ENCODE peak calls at places on chromosomes 4 and X, in six cellular contexts. K is H1, X is GM23338, U is SK-N-SH, A is vagina, S is Panc1. M is an unnamed sample.

GRCh38 chrX:17032351-17032750 is 85.9 kb downstream of the REPS2 start:
- DNase-seq in K (no peak), X (no peak), U (no peak), A (no peak), S (no peak), M (peak; percentile 17)

GRCh38 chrX:31397119-31397518 is 325.3 kb upstream of the FTHL17 start:
- DNase-seq in K (no peak), X (no peak), U (no peak), A (no peak), S (no peak), M (no peak)

GRCh38 chrX:13899607-13900006 is 82.7 kb upstream of the GPM6B start:
- DNase-seq in K (no peak), X (no peak), U (no peak), A (no peak), S (no peak), M (peak; percentile 15)

GRCh38 chrX:66760648-66761047 is 121.8 kb upstream of the EDA2R start:
- DNase-seq in K (no peak), X (peak; percentile 18), U (no peak), A (no peak), S (no peak), M (no peak)

GRCh38 chr4:10316851-10317250 is 140.4 kb downstream of the ZNF518B start:
- DNase-seq in K (no peak), X (no peak), U (no peak), A (no peak), S (no peak), M (no peak)

GRCh38 chr4:55512922-55513571 is 33.7 kb downstream of the CLOCK start:
- DNase-seq in K (no peak), X (no peak), U (no peak), A (no peak), S (peak; percentile 25), M (no peak)

GRCh38 chr4:166538491-166539005 is 665.5 kb downstream of the TLL1 start:
- DNase-seq in K (no peak), X (no peak), U (no peak), A (no peak), S (no peak), M (no peak)

GRCh38 chr4:112664611-112665010 is 27.7 kb downstream of the LARP7 start:
- DNase-seq in K (no peak), X (no peak), U (no peak), A (no peak), S (no peak), M (peak; percentile 10)

GRCh38 chrX:43176686-43177085 is 398.7 kb upstream of the PPP1R2C start:
- DNase-seq in K (no peak), X (no peak), U (no peak), A (no peak), S (no peak), M (no peak)

GRCh38 chr4:42785817-42786216 is 106.7 kb upstream of the GRXCR1 start:
- DNase-seq in K (no peak), X (no peak), U (no peak), A (no peak), S (no peak), M (no peak)

DNA sequence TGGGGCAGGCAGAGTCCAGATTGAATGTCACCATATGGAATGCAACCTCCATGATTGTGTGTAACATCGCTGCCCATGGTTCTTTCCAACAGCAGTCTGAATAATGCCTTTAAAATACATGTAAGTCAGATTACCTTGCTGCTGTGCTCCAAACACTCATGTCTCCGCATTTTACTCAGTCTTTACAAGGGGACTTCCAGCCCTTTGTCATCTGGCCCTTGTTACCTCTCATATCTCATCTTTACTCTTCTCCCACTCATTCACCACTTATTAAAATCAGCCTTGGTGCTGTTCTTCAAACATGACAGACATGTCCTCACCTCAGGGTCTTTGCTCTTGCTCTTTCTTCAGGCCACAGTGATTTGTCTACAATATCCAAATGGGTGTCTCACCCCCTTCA is 200.4 kb upstream of the GYPA start:
- DNase-seq in K (no peak), X (no peak), U (no peak), A (no peak), S (no peak), M (no peak)
- TF ChIP-seq POLR2AphosphoS5 in K (no peak), X (no peak), U (no peak), A (no peak), S (no peak), M (no peak)

GRCh38 chrX:150842198-150842553 is 56.3 kb downstream of the CD99L2 start:
- DNase-seq in K (no peak), X (no peak), U (no peak), A (no peak), S (no peak), M (no peak)

GRCh38 chrX:150844016-150844415 is 54.5 kb downstream of the CD99L2 start:
- DNase-seq in K (no peak), X (no peak), U (no peak), A (no peak), S (no peak), M (no peak)

GRCh38 chrX:150846130-150846529 is 52.3 kb downstream of the CD99L2 start:
- DNase-seq in K (no peak), X (no peak), U (no peak), A (no peak), S (no peak), M (no peak)

GRCh38 chrX:150847088-150847487 is 51.4 kb downstream of the CD99L2 start:
- DNase-seq in K (no peak), X (no peak), U (no peak), A (no peak), S (no peak), M (no peak)

GRCh38 chrX:150845091-150845490 is 53.4 kb downstream of the CD99L2 start:
- DNase-seq in K (no peak), X (no peak), U (no peak), A (no peak), S (no peak), M (no peak)
- H3K27ac ChIP-seq in K (no peak overlapping the region), X (no peak overlapping the region), U (no peak overlapping the region), A (no peak overlapping the region), S (peak overlapping the region; percentile 55), M (no peak overlapping the region)

GRCh38 chr4:168615294-168615693 is 118.4 kb downstream of the PALLD start:
- DNase-seq in K (no peak), X (no peak), U (no peak), A (no peak), S (no peak), M (no peak)

GRCh38 chr4:168610911-168611530 is 114.2 kb downstream of the PALLD start:
- DNase-seq in K (no peak), X (no peak), U (no peak), A (no peak), S (no peak), M (no peak)

GRCh38 chr4:168612435-168613139 is 115.7 kb downstream of the PALLD start:
- DNase-seq in K (no peak), X (no peak), U (no peak), A (no peak), S (no peak), M (no peak)

GRCh38 chr4:168613869-168614268 is 117.0 kb downstream of the PALLD start:
- DNase-seq in K (no peak), X (no peak), U (no peak), A (no peak), S (no peak), M (no peak)

DNA sequence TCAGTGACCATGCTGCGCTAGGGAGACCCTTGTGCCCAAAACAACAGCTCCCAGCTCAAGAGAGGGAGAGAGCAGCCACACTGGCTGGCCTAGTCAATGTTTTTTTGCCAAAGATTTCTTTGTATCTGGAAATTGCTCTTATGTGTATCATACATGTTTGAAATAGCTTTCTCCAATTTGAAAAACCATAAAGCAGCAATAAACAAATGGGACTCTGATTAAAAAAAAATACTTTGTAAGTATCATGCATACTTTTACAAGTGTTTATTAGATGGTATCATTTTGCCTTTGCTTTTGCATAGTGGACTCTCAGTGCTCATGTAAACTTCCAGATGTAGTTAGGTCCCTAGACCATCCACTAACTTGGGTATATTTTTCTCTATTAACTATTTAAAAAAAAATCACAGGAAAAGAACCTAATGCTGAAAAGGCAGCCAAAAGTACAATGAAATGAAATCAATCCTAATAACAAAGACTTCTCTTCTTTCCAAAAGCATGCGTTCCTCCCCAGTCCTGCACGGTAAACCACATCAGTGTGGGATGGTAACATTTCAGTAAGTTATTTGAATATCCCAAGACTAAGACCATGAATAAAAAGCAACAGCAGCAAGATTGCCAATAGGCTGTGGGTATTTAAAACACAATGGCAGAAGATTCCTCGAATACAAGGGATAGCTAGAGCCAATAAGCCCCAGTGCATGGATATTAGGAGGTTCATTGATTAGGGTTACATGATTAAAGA is 117.6 kb downstream of the PALLD start:
- DNase-seq in K (no peak), X (no peak), U (no peak), A (no peak), S (no peak), M (no peak)
- H3K4me1 ChIP-seq in K (peaks cover 10% of the 10 kb centered on the region), X (peaks cover 19% of the 10 kb centered on the region), U (no peaks in the 10 kb centered on the region), A (peaks cover 10% of the 10 kb centered on the region), S (no peaks in the 10 kb centered on the region), M (no peaks in the 10 kb centered on the region)

GRCh38 chr4:147779449-147779848 is 47.6 kb downstream of the ARHGAP10 start:
- DNase-seq in K (no peak), X (no peak), U (no peak), A (no peak), S (no peak), M (no peak)
- TF ChIP-seq POLR2AphosphoS5 in K (no peak), X (no peak), U (no peak), A (no peak), S (no peak), M (no peak)

GRCh38 chr4:1795304-1796195 is 2.5 kb downstream of the FGFR3 start:
- DNase-seq in K (no peak), X (peak; percentile 63), U (no peak), A (no peak), S (no peak), M (peak; percentile 60)
- H3K27ac ChIP-seq in K (no peak overlapping the region), X (no peak overlapping the region), U (no peak overlapping the region), A (no peak overlapping the region), S (no peak overlapping the region), M (no peak overlapping the region)

DNA sequence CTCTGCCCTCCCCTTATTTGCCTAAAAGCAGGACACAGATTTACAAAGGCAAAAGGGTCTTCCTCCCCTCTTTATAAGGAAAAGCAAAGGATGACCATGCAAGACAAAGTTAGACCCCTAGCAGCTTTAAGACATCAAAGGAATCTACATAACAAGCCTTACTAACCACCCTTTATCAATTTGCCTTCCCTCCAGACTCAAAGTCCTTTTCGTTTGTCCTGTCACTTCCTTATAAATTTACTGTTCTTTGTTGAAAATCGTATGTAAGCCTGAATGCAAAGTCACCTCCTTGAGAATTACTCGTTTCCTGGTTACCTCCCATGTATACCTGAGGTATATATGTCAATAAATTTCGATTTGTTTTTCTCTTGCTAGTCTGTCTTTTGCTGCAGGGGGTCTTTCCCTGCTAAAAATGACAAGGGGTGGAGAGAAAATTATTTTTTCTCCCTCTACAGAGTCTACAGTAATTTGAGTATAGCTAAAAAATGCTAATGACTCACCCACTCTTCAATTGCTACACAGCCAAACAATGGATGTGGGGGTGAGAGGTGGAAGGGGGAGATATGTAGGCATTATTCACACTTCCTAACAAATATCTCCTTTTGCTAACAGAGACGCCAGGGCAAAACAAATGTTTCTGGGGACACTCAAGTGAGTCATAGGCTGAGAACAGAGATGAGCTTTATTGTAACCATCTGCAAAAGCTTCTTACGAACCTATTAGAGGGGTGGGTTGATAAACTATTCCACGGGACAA is 13.2 kb downstream of the SCD5 start:
- DNase-seq in K (no peak), X (peak; percentile 73), U (no peak), A (peak; percentile 32), S (no peak), M (no peak)
- H3K4me1 ChIP-seq in K (peaks cover 3% of the 10 kb centered on the region), X (peaks cover 35% of the 10 kb centered on the region), U (peaks cover 25% of the 10 kb centered on the region), A (peaks cover 39% of the 10 kb centered on the region), S (no peaks in the 10 kb centered on the region), M (no peaks in the 10 kb centered on the region)

DNA sequence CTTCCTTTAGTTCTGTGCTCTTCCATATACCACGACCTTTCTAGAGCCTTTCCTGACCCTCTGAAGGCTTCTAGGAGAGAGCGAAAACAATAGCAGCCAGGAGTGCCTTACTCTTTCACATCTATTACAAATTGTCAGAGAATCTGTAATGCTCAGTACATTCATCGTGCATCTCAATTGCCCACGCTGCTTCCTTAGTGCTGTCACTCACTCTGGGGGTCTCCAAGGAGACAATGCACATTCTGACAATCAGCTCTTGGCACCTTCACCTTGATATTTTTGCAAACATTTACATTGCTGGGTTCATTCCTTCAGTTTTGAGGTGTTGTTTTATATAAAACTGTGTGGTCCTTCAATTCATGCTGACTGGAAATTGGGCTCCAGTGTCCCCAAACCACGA is 110.1 kb upstream of the GPR101 start:
- DNase-seq in K (no peak), X (no peak), U (no peak), A (no peak), S (no peak), M (no peak)
- TF ChIP-seq POLR2AphosphoS5 in K (no peak), X (no peak), U (no peak), A (no peak), S (no peak), M (no peak)

M was measured in prostate gland.